ENCODE peak calls at places on chromosomes 5 and 9, in eight cellular contexts. One of them, this sample, is unnamed.
A peak's percentile ranks its signal among the peaks of the same experiment; 100 is the strongest.

GRCh38 chr5:14171091-14171490 is 27.9 kb downstream of the TRIO start:
- DNase-seq in HTR-8/SVneo: no peak
- DNase-seq in fibroblast of mammary gland: peak; percentile 62
- DNase-seq in substantia nigra: no peak
- DNase-seq in heart right ventricle: no peak
- DNase-seq in Peyer's patch: no peak
- DNase-seq in GM12891: no peak
- DNase-seq in NCI-H526 treated with DMSO at 0.1 percent for 48 hours: no peak
- DNase-seq in this sample: no peak

GRCh38 chr5:149256451-149256850 is 15.2 kb upstream of the AFAP1L1 start:
- DNase-seq in HTR-8/SVneo: no peak
- DNase-seq in fibroblast of mammary gland: no peak
- DNase-seq in substantia nigra: no peak
- DNase-seq in heart right ventricle: no peak
- DNase-seq in Peyer's patch: no peak
- DNase-seq in GM12891: no peak
- DNase-seq in NCI-H526 treated with DMSO at 0.1 percent for 48 hours: no peak
- DNase-seq in this sample: no peak

GRCh38 chr9:99000480-99001395 is 57.0 kb downstream of the COL15A1 start:
- DNase-seq in HTR-8/SVneo: peak; percentile 43
- DNase-seq in fibroblast of mammary gland: peak; percentile 81
- DNase-seq in substantia nigra: no peak
- DNase-seq in heart right ventricle: no peak
- DNase-seq in Peyer's patch: peak; percentile 65
- DNase-seq in GM12891: peak; percentile 41
- DNase-seq in NCI-H526 treated with DMSO at 0.1 percent for 48 hours: peak; percentile 8
- DNase-seq in this sample: peak; percentile 36

GRCh38 chr5:177511181-177511580 is 1.6 kb upstream of the DOK3 start:
- DNase-seq in HTR-8/SVneo: no peak
- DNase-seq in fibroblast of mammary gland: no peak
- DNase-seq in substantia nigra: no peak
- DNase-seq in heart right ventricle: no peak
- DNase-seq in Peyer's patch: no peak
- DNase-seq in GM12891: no peak
- DNase-seq in NCI-H526 treated with DMSO at 0.1 percent for 48 hours: no peak
- DNase-seq in this sample: no peak

GRCh38 chr9:129320575-129321311 is 142.7 kb upstream of the IER5L start:
- DNase-seq in HTR-8/SVneo: peak; percentile 35
- DNase-seq in fibroblast of mammary gland: peak; percentile 78
- DNase-seq in substantia nigra: no peak
- DNase-seq in heart right ventricle: peak; percentile 74
- DNase-seq in Peyer's patch: no peak
- DNase-seq in GM12891: peak; percentile 61
- DNase-seq in NCI-H526 treated with DMSO at 0.1 percent for 48 hours: peak; percentile 86
- DNase-seq in this sample: peak; percentile 48

GRCh38 chr9:85401998-85402397 is 339.8 kb downstream of the AGTPBP1 start:
- DNase-seq in HTR-8/SVneo: no peak
- DNase-seq in fibroblast of mammary gland: no peak
- DNase-seq in substantia nigra: no peak
- DNase-seq in heart right ventricle: no peak
- DNase-seq in Peyer's patch: no peak
- DNase-seq in GM12891: no peak
- DNase-seq in NCI-H526 treated with DMSO at 0.1 percent for 48 hours: no peak
- DNase-seq in this sample: no peak

GRCh38 chr5:149363936-149364335 is 6.1 kb downstream of the PCYOX1L start:
- DNase-seq in HTR-8/SVneo: no peak
- DNase-seq in fibroblast of mammary gland: no peak
- DNase-seq in substantia nigra: no peak
- DNase-seq in heart right ventricle: no peak
- DNase-seq in Peyer's patch: no peak
- DNase-seq in GM12891: no peak
- DNase-seq in NCI-H526 treated with DMSO at 0.1 percent for 48 hours: no peak
- DNase-seq in this sample: no peak

GRCh38 chr5:31196309-31196708 is 2.8 kb downstream of the CDH6 start:
- DNase-seq in HTR-8/SVneo: peak; percentile 67
- DNase-seq in fibroblast of mammary gland: no peak
- DNase-seq in substantia nigra: no peak
- DNase-seq in heart right ventricle: no peak
- DNase-seq in Peyer's patch: no peak
- DNase-seq in GM12891: no peak
- DNase-seq in NCI-H526 treated with DMSO at 0.1 percent for 48 hours: no peak
- DNase-seq in this sample: no peak

GRCh38 chr5:177364159-177364962 is 6.6 kb downstream of the RGS14 start:
- DNase-seq in HTR-8/SVneo: no peak
- DNase-seq in fibroblast of mammary gland: peak; percentile 41
- DNase-seq in substantia nigra: no peak
- DNase-seq in heart right ventricle: no peak
- DNase-seq in Peyer's patch: no peak
- DNase-seq in GM12891: no peak
- DNase-seq in NCI-H526 treated with DMSO at 0.1 percent for 48 hours: no peak
- DNase-seq in this sample: no peak

GRCh38 chr5:178285399-178286225 is 53.0 kb upstream of the PHYKPL start:
- DNase-seq in HTR-8/SVneo: no peak
- DNase-seq in fibroblast of mammary gland: no peak
- DNase-seq in substantia nigra: no peak
- DNase-seq in heart right ventricle: no peak
- DNase-seq in Peyer's patch: no peak
- DNase-seq in GM12891: no peak
- DNase-seq in NCI-H526 treated with DMSO at 0.1 percent for 48 hours: no peak
- DNase-seq in this sample: no peak

GRCh38 chr5:174271316-174271715 is 225.8 kb downstream of the NSG2 start:
- DNase-seq in HTR-8/SVneo: no peak
- DNase-seq in fibroblast of mammary gland: no peak
- DNase-seq in substantia nigra: no peak
- DNase-seq in heart right ventricle: no peak
- DNase-seq in Peyer's patch: no peak
- DNase-seq in GM12891: no peak
- DNase-seq in NCI-H526 treated with DMSO at 0.1 percent for 48 hours: no peak
- DNase-seq in this sample: no peak

GRCh38 chr5:157187046-157187754 is 6.6 kb downstream of the ITK start:
- DNase-seq in HTR-8/SVneo: no peak
- DNase-seq in fibroblast of mammary gland: no peak
- DNase-seq in substantia nigra: no peak
- DNase-seq in heart right ventricle: no peak
- DNase-seq in Peyer's patch: no peak
- DNase-seq in GM12891: no peak
- DNase-seq in NCI-H526 treated with DMSO at 0.1 percent for 48 hours: no peak
- DNase-seq in this sample: no peak

GRCh38 chr9:38008168-38009034 is 60.6 kb downstream of the SHB start:
- DNase-seq in HTR-8/SVneo: peak; percentile 62
- DNase-seq in fibroblast of mammary gland: peak; percentile 92
- DNase-seq in substantia nigra: no peak
- DNase-seq in heart right ventricle: no peak
- DNase-seq in Peyer's patch: no peak
- DNase-seq in GM12891: peak; percentile 63
- DNase-seq in NCI-H526 treated with DMSO at 0.1 percent for 48 hours: no peak
- DNase-seq in this sample: peak; percentile 69

This sample was measured in nephron progenitor cell.